ENCODE peak calls at places on chromosome 9, in five cellular contexts. D, K, M, W and B are unnamed samples.

GRCh38 chr9:135165756-135166519 is 78.5 kb downstream of the OLFM1 start:
- DNase-seq in D (no peak), K (no peak), M (no peak), W (no peak), B (no peak)

GRCh38 chr9:126514037-126514821 is 99.5 kb upstream of the LMX1B start:
- DNase-seq in D (peak), K (peak), M (peak), W (no peak), B (peak)

GRCh38 chr9:93084471-93084881 is 11.5 kb upstream of the CARD19 start:
- DNase-seq in D (no peak), K (no peak), M (no peak), W (no peak), B (no peak)

GRCh38 chr9:14080940-14081621 is 232.9 kb downstream of the NFIB start:
- DNase-seq in D (no peak), K (no peak), M (no peak), W (no peak), B (no peak)

GRCh38 chr9:98375138-98375726 is 119.8 kb upstream of the TBC1D2 start:
- DNase-seq in D (no peak), K (no peak), M (no peak), W (no peak), B (no peak)

GRCh38 chr9:131635285-131635684 is 90.0 kb downstream of the PRRT1B start:
- DNase-seq in D (peak), K (peak), M (peak), W (no peak), B (peak)

GRCh38 chr9:2620876-2621677 is 510 bp upstream of the VLDLR start:
- DNase-seq in D (no peak), K (peak), M (no peak), W (peak), B (peak)

GRCh38 chr9:123656565-123656964 is 273.4 kb downstream of the DENND1A start:
- DNase-seq in D (no peak), K (no peak), M (no peak), W (no peak), B (no peak)

GRCh38 chr9:127917603-127918002 is 762 bp upstream of the ST6GALNAC4 start:
- DNase-seq in D (no peak), K (no peak), M (no peak), W (no peak), B (no peak)